ENCODE peak calls at places on chromosomes 6 and 20, in four cellular contexts. A is HepG2, E is WTC11, G is K562. K is an unnamed sample.

GRCh38 chr6:33589723-33590530 is 9.9 kb upstream of the BAK1 start:
- DNase-seq in A (peak), E (peak), G (peak), K (peak)

GRCh38 chr6:155265843-155266535 is 2.2 kb downstream of the CLDN20 start:
- DNase-seq in A (no peak), E (no peak), G (no peak), K (no peak)

GRCh38 chr6:148513145-148514071 is 170.8 kb downstream of the SASH1 start:
- DNase-seq in A (no peak), E (no peak), G (no peak), K (no peak)

GRCh38 chr20:31824554-31825313 is 5.6 kb downstream of the MYLK2 start:
- DNase-seq in A (no peak), E (no peak), G (no peak), K (no peak)

GRCh38 chr6:15026832-15027231 is 219.0 kb upstream of the JARID2 start:
- DNase-seq in A (peak), E (no peak), G (no peak), K (no peak)

GRCh38 chr20:37379967-37380828 is 34.3 kb downstream of the SRC start:
- DNase-seq in A (peak), E (no peak), G (no peak), K (no peak)

GRCh38 chr6:15658345-15658744 is 4.5 kb downstream of the DTNBP1 start:
- DNase-seq in A (no peak), E (no peak), G (no peak), K (no peak)

GRCh38 chr6:19478273-19478672 is 358.9 kb upstream of the ID4 start:
- DNase-seq in A (no peak), E (no peak), G (no peak), K (no peak)

GRCh38 chr6:27205375-27206278 is 41.9 kb upstream of the PRSS16 start:
- DNase-seq in A (no peak), E (peak), G (peak), K (no peak)

GRCh38 chr6:42929928-42930360 is 664 bp downstream of the CNPY3 start:
- DNase-seq in A (no peak), E (no peak), G (no peak), K (no peak)
- TF ChIP-seq ELF4 in A (no peak), E (no peak), G (no peak), K (no peak)

DNA sequence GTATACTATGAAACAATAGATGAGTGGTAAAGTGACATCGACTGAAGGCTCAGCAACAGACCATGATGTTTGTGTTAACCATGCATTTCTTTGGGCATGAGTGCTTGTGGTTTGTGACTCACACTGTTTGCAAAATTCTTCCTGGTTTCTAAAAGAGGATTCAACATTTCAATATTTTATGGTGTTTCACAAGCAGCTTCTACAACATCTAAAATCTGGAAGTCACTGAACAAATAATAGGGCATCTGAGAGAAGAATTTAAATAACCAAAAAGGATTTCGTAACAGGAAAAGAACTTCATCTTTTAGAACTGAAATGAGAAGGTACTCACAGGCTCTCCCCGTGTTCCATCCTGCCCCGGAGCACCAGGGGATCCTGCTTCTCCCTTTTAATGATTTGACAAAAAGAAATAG is 146.2 kb downstream of the COL21A1 start:
- DNase-seq in A (peak), E (no peak), G (no peak), K (no peak)
- TF ChIP-seq ELF4 in A (no peak), E (no peak), G (no peak), K (no peak)

DNA sequence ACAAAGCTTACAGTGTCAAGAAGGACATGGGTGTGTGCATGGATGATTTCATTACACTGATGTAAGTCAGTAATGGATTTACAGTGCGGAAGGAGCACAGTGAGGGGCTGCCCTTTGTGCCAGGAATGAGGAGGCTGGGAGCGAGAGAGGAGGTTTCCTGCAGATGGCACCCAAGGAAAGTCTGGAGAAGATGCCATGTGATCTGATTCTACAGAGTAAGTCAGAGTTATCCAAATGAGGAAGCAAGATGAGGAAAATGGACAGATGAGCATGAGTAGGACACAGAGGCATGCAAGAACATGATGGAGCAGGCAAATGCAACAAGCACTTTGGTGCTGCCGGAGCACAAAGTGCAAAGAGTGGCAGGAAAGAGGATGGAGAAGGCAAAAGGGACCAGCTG is 29.7 kb downstream of the MAP7 start:
- DNase-seq in A (no peak), E (no peak), G (no peak), K (no peak)
- TF ChIP-seq ELF4 in A (no peak), E (no peak), G (no peak), K (no peak)

GRCh38 chr6:159983641-159984080 is 14.8 kb downstream of the IGF2R start:
- DNase-seq in A (no peak), E (no peak), G (no peak), K (no peak)
- TF ChIP-seq ELF4 in A (no peak), E (no peak), G (peak), K (no peak)

DNA sequence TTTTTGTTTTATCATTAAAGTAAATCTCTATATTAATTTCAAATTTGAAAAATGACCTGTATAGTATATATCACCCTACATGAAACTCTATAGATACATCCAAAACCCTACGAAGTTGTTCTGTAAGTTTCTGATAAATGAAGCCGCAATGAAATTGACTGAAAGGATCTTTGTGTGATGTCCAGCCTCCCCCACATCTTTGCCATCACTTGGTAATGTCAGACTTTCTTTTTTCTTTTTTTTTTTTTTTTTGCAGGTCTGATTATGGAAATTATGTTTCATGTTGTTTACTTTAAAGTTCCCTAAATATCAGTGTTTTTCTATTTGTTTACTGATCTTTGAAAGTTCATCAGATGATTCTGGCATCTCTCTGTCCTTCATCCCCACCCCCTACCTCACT is 155.6 kb upstream of the CDH4 start:
- DNase-seq in A (no peak), E (no peak), G (no peak), K (no peak)
- TF ChIP-seq ELF4 in A (no peak), E (no peak), G (no peak), K (no peak)

GRCh38 chr6:11143394-11144371 is 32.2 kb upstream of the ERVFRD-1 start:
- DNase-seq in A (peak), E (no peak), G (peak), K (no peak)

GRCh38 chr6:11142296-11143027 is 30.9 kb upstream of the ERVFRD-1 start:
- DNase-seq in A (no peak), E (no peak), G (no peak), K (no peak)

GRCh38 chr6:11146117-11146826 is 34.7 kb upstream of the ERVFRD-1 start:
- DNase-seq in A (no peak), E (no peak), G (no peak), K (no peak)

GRCh38 chr6:11140061-11140460 is 28.5 kb upstream of the ERVFRD-1 start:
- DNase-seq in A (no peak), E (no peak), G (no peak), K (no peak)

GRCh38 chr6:11144393-11144829 is 32.9 kb upstream of the ERVFRD-1 start:
- DNase-seq in A (peak), E (peak), G (peak), K (peak)
- TF ChIP-seq ELF4 in A (no peak), E (no peak), G (no peak), K (peak)